ENCODE peak calls at places on chromosome 4, in nine cellular contexts. One of them, this sample, is unnamed.

GRCh38 chr4:74123065-74123728 is 24.2 kb upstream of the CXCL2 start:
- DNase-seq in adrenal gland: no peak
- DNase-seq in activated gamma-delta T cell treated with Interleukin-2 at 50 U/mL for 16 hours: no peak
- DNase-seq in T-helper 9 cell: no peak
- DNase-seq in left colon: no peak
- DNase-seq in T47D: peak; percentile 37
- DNase-seq in glutamatergic neuron: peak; percentile 27
- DNase-seq in caudate nucleus: no peak
- DNase-seq in MV-4-11: no peak
- DNase-seq in this sample: no peak

GRCh38 chr4:26022346-26022891 is 108.4 kb downstream of the SMIM20 start:
- DNase-seq in caudate nucleus: no peak
- DNase-seq in adrenal gland: no peak
- DNase-seq in T47D: peak; percentile 67
- DNase-seq in glutamatergic neuron: no peak
- DNase-seq in activated gamma-delta T cell treated with Interleukin-2 at 50 U/mL for 16 hours: no peak
- DNase-seq in MV-4-11: no peak
- DNase-seq in T-helper 9 cell: no peak
- DNase-seq in left colon: no peak
- DNase-seq in this sample: peak; percentile 45

GRCh38 chr4:48131736-48132135 is 2.3 kb downstream of the TXK start:
- DNase-seq in caudate nucleus: no peak
- DNase-seq in T-helper 9 cell: no peak
- DNase-seq in activated gamma-delta T cell treated with Interleukin-2 at 50 U/mL for 16 hours: no peak
- DNase-seq in MV-4-11: no peak
- DNase-seq in adrenal gland: no peak
- DNase-seq in glutamatergic neuron: no peak
- DNase-seq in left colon: no peak
- DNase-seq in T47D: peak; percentile 10
- DNase-seq in this sample: no peak

GRCh38 chr4:73976217-73976616 is 5.6 kb downstream of the PF4 start:
- DNase-seq in T47D: no peak
- DNase-seq in activated gamma-delta T cell treated with Interleukin-2 at 50 U/mL for 16 hours: no peak
- DNase-seq in caudate nucleus: no peak
- DNase-seq in adrenal gland: no peak
- DNase-seq in MV-4-11: no peak
- DNase-seq in glutamatergic neuron: no peak
- DNase-seq in left colon: no peak
- DNase-seq in T-helper 9 cell: no peak
- DNase-seq in this sample: no peak

GRCh38 chr4:53861856-53862610 is 202.4 kb downstream of the CHIC2 start:
- DNase-seq in glutamatergic neuron: no peak
- DNase-seq in T-helper 9 cell: no peak
- DNase-seq in adrenal gland: no peak
- DNase-seq in T47D: no peak
- DNase-seq in MV-4-11: peak; percentile 77
- DNase-seq in caudate nucleus: no peak
- DNase-seq in activated gamma-delta T cell treated with Interleukin-2 at 50 U/mL for 16 hours: no peak
- DNase-seq in left colon: no peak
- DNase-seq in this sample: no peak

GRCh38 chr4:41832961-41833360 is 84.4 kb upstream of the PHOX2B start:
- DNase-seq in left colon: no peak
- DNase-seq in caudate nucleus: no peak
- DNase-seq in activated gamma-delta T cell treated with Interleukin-2 at 50 U/mL for 16 hours: no peak
- DNase-seq in adrenal gland: no peak
- DNase-seq in T-helper 9 cell: no peak
- DNase-seq in T47D: no peak
- DNase-seq in glutamatergic neuron: no peak
- DNase-seq in MV-4-11: peak; percentile 25
- DNase-seq in this sample: no peak

GRCh38 chr4:24440765-24441164 is 143.6 kb downstream of the DHX15 start:
- DNase-seq in left colon: no peak
- DNase-seq in activated gamma-delta T cell treated with Interleukin-2 at 50 U/mL for 16 hours: no peak
- DNase-seq in caudate nucleus: no peak
- DNase-seq in MV-4-11: no peak
- DNase-seq in T47D: no peak
- DNase-seq in adrenal gland: no peak
- DNase-seq in glutamatergic neuron: no peak
- DNase-seq in T-helper 9 cell: no peak
- DNase-seq in this sample: no peak

GRCh38 chr4:59936566-59936965 is 1263.6 kb upstream of the ADGRL3 start:
- DNase-seq in caudate nucleus: no peak
- DNase-seq in left colon: no peak
- DNase-seq in MV-4-11: no peak
- DNase-seq in adrenal gland: no peak
- DNase-seq in activated gamma-delta T cell treated with Interleukin-2 at 50 U/mL for 16 hours: no peak
- DNase-seq in T47D: no peak
- DNase-seq in T-helper 9 cell: no peak
- DNase-seq in glutamatergic neuron: no peak
- DNase-seq in this sample: no peak

GRCh38 chr4:166994686-166995085 is 239.6 kb downstream of the SPOCK3 start:
- DNase-seq in caudate nucleus: no peak
- DNase-seq in adrenal gland: no peak
- DNase-seq in T-helper 9 cell: no peak
- DNase-seq in MV-4-11: no peak
- DNase-seq in glutamatergic neuron: no peak
- DNase-seq in left colon: no peak
- DNase-seq in activated gamma-delta T cell treated with Interleukin-2 at 50 U/mL for 16 hours: no peak
- DNase-seq in T47D: no peak
- DNase-seq in this sample: no peak

This sample was measured in endothelial cell of umbilical vein.